ENCODE peak calls at places on chromosomes 7 and 10, in four cellular contexts. E, M, Q and Y are unnamed samples.

GRCh38 chr10:3924344-3924743 is 139.3 kb upstream of the KLF6 start:
- DNase-seq in E (peak; percentile 94), M (peak; percentile 93), Q (peak; percentile 97), Y (no peak)

GRCh38 chr7:101436857-101437576 is 74.3 kb downstream of the COL26A1 start:
- DNase-seq in E (no peak), M (no peak), Q (no peak), Y (peak; percentile 11)

GRCh38 chr10:123287594-123288247 is 133.5 kb downstream of the BUB3 start:
- DNase-seq in E (peak; percentile 11), M (peak; percentile 7), Q (peak; percentile 95), Y (peak; percentile 1)

GRCh38 chr7:137547477-137547876 is 203.9 kb upstream of the PTN start:
- DNase-seq in E (no peak), M (no peak), Q (peak; percentile 5), Y (no peak)

GRCh38 chr7:69654381-69654780 is 56.1 kb downstream of the AUTS2 start:
- DNase-seq in E (peak; percentile 34), M (no peak), Q (no peak), Y (no peak)

GRCh38 chr7:77444123-77444522 is 28.0 kb upstream of the GSAP start:
- DNase-seq in E (peak; percentile 36), M (peak; percentile 67), Q (no peak), Y (no peak)

GRCh38 chr7:76997381-76998262 is 34.5 kb downstream of the SPDYE17 start:
- DNase-seq in E (no peak), M (no peak), Q (no peak), Y (no peak)

GRCh38 chr10:76558996-76559888 is 1078.4 kb downstream of the KCNMA1 start:
- DNase-seq in E (peak; percentile 51), M (no peak), Q (no peak), Y (no peak)

GRCh38 chr10:15144788-15145187 is 23.7 kb downstream of the NMT2 start:
- DNase-seq in E (peak; percentile 37), M (peak; percentile 40), Q (no peak), Y (no peak)

GRCh38 chr10:14244801-14245211 is 85.9 kb downstream of the FRMD4A start:
- DNase-seq in E (peak; percentile 24), M (peak; percentile 39), Q (peak; percentile 64), Y (no peak)

GRCh38 chr10:27742926-27743735 is 2.5 kb downstream of the MKX start:
- DNase-seq in E (peak; percentile 13), M (no peak), Q (peak; percentile 24), Y (peak; percentile 36)

GRCh38 chr7:108372601-108373000 is 83.6 kb downstream of the NRCAM start:
- DNase-seq in E (peak; percentile 35), M (no peak), Q (no peak), Y (no peak)

GRCh38 chr7:4151926-4152549 is 530.1 kb upstream of the FOXK1 start:
- DNase-seq in E (no peak), M (no peak), Q (no peak), Y (no peak)

GRCh38 chr10:3111626-3112220 is 44.4 kb downstream of the PFKP start:
- DNase-seq in E (peak; percentile 43), M (no peak), Q (no peak), Y (no peak)

GRCh38 chr7:158945514-158945913 is 89.2 kb downstream of the DYNC2I1 start:
- DNase-seq in E (no peak), M (no peak), Q (no peak), Y (no peak)

GRCh38 chr7:25124485-25125136 is 449 bp downstream of the CYCS start:
- DNase-seq in E (peak; percentile 37), M (no peak), Q (peak; percentile 24), Y (peak; percentile 24)

GRCh38 chr10:98646998-98647917 is 200.5 kb upstream of the HPS1 start:
- DNase-seq in E (no peak), M (no peak), Q (no peak), Y (no peak)

GRCh38 chr10:94115725-94116124 is 122.0 kb downstream of the PLCE1 start:
- DNase-seq in E (no peak), M (peak; percentile 46), Q (peak; percentile 98), Y (no peak)

GRCh38 chr7:88218836-88219605 is 817 bp downstream of the SRI start:
- DNase-seq in E (peak; percentile 75), M (peak; percentile 44), Q (peak; percentile 41), Y (peak; percentile 46)

GRCh38 chr7:126605553-126605952 is 647.2 kb downstream of the GRM8 start:
- DNase-seq in E (no peak), M (no peak), Q (no peak), Y (no peak)

GRCh38 chr7:126606331-126606730 is 646.4 kb downstream of the GRM8 start:
- DNase-seq in E (no peak), M (no peak), Q (peak; percentile 52), Y (peak; percentile 5)

GRCh38 chr7:126605056-126605455 is 647.7 kb downstream of the GRM8 start:
- DNase-seq in E (no peak), M (no peak), Q (no peak), Y (no peak)
- TF ChIP-seq CTCF in E (no peak), M (no peak), Q (no peak), Y (no peak)

GRCh38 chr10:24462889-24463552 is 254.1 kb downstream of the KIAA1217 start:
- DNase-seq in E (no peak), M (peak; percentile 51), Q (no peak), Y (peak; percentile 39)
- TF ChIP-seq CTCF in E (peak; percentile 34), M (peak; percentile 58), Q (no peak), Y (peak; percentile 33)

DNA sequence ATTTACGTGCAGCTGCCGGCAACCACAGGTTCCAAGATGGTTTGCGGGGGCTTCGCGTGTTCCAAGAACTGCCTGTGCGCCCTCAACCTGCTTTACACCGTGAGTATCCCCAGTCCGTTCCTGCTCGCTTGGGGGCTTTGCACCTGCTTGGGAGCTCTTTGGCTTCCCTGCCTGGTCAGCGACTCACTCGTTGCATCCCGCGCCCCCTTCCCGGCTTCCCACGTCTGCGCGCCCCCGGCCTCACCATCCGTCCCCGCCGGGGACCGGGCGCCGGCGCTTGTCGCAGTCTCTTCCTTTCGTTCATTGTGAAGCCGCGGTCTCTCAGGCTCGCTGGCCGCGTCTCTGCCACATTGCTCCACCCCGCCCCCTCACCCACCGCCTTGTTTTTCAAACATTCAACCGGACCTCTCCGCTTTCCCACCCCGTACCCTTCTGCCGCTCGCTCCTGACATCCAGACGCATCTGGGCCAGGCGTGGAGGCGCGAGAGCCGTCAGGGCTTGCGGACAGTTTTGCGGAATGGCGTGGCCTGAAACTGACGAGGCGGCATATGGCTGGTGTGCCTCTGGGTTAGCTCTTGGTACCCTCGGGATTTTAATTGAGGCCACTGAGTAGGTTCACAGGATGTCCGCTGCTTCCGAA is 497 bp downstream of the TSPAN13 start:
- DNase-seq in E (peak; percentile 39), M (peak; percentile 20), Q (peak; percentile 48), Y (peak; percentile 71)
- TF ChIP-seq CTCF in E (no peak), M (no peak), Q (no peak), Y (no peak)

DNA sequence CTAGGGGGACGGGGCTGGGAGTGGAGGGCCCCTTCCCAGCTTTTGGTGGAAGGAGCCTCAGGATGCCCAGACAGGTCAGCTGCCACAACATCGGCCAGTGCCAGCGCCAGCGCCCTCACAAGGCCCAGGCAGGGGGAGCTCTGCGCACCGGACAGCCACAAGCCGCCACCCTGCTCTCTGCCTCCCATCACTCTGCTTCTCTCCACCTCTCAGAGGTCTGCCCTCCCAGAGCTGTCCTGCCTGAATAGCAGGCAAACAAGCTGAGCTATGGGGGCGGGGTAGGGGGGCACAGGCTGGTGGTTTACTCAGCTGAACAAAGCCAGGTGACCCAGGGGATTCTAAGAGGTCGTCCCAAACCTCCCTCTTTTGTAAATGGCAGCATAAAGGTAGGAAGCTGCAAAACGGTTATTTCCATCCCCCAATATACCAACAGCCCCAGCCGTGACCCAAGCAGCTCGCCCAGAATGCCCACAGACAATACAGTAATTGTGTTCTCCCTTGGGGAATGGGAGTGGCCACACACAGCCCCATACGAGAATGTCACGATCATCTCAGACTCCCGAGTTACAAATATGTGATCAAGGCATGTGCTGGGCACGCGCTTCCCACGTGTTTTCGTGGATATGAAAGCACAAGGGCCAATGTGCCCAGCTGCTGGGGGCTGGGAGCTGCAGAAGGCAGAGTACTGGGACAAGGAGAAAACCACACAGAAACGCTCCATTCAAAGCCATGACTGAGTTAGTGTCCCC is 19.7 kb downstream of the FAM53B start:
- DNase-seq in E (no peak), M (no peak), Q (no peak), Y (no peak)
- TF ChIP-seq CTCF in E (no peak), M (no peak), Q (no peak), Y (no peak)

DNA sequence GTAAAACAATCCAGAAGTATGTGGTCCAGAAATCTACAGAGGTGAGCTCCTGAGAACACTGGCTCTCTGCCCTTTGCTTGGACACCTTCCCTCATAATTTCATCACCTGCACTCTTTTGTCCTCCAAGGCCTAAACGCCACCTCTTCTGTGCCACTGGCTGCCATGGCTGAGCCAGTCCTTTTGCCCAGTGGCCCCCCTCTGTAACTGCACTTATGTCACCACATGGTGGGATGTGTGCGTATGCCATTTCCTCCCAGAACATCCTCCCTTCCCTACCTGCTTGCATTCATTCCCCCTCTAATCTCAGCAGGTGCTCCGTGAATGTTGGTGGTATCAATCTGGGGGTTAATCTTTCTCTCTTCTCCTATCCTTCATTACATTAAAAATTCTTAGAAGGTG is 17.3 kb upstream of the DUSP5 start:
- DNase-seq in E (no peak), M (no peak), Q (no peak), Y (no peak)
- TF ChIP-seq CTCF in E (no peak), M (no peak), Q (no peak), Y (no peak)

DNA sequence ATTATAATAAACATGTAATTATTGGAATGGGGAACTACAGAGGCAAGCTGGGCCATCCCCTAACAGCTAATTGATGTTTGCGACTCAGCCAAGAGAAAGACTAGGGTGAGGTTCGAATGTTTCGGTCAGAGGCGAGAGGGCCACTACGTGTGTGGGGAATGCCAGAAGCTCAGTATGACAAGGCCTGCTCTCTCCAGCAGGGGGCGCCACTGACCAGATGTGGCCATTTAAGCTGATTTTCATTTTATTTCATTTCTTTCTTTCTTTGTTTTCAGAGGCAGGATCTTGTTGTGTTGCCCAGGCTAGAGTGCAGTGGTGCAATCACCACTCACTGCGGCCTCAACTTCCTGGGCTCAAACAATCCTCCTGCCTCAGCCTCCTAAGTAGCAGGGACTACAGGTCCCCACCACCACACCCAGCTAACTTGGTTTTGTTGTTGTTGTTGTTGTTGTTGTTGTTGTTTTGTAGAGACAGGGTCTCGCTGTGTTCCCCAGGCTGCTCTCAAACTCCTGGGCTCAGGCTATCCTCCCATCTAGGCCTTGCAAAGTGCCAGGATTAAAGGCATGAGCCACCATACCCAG is 38.1 kb downstream of the TMEM130 start:
- DNase-seq in E (peak; percentile 33), M (peak; percentile 43), Q (no peak), Y (peak; percentile 24)
- TF ChIP-seq CTCF in E (peak; percentile 50), M (peak; percentile 76), Q (peak; percentile 19), Y (peak; percentile 55)